ENCODE peak calls at places on chromosomes 1 and 21, in four cellular contexts. One of them, this sample, is unnamed.

GRCh38 chr1:34879230-34879629 is 19.7 kb upstream of the SMIM12 start:
- DNase-seq in thoracic aorta: no peak
- DNase-seq in stomach: no peak
- DNase-seq in fibroblast of pulmonary artery: no peak
- DNase-seq in this sample: no peak

GRCh38 chr1:41901551-41901950 is 17.2 kb downstream of the HIVEP3 start:
- DNase-seq in thoracic aorta: no peak
- DNase-seq in stomach: no peak
- DNase-seq in fibroblast of pulmonary artery: no peak
- DNase-seq in this sample: no peak

GRCh38 chr1:150404465-150404864 is 40.5 kb downstream of the RPRD2 start:
- DNase-seq in thoracic aorta: no peak
- DNase-seq in stomach: no peak
- DNase-seq in fibroblast of pulmonary artery: no peak
- DNase-seq in this sample: no peak

GRCh38 chr1:183432548-183432875 is 14.3 kb upstream of the NMNAT2 start:
- DNase-seq in thoracic aorta: no peak
- DNase-seq in stomach: no peak
- DNase-seq in fibroblast of pulmonary artery: no peak
- DNase-seq in this sample: no peak

GRCh38 chr1:72524021-72524420 is 241.7 kb upstream of the NEGR1 start:
- DNase-seq in thoracic aorta: no peak
- DNase-seq in stomach: no peak
- DNase-seq in fibroblast of pulmonary artery: no peak
- DNase-seq in this sample: no peak

GRCh38 chr21:28723666-28724065 is 269.0 kb downstream of the LTN1 start:
- DNase-seq in thoracic aorta: no peak
- DNase-seq in stomach: no peak
- DNase-seq in fibroblast of pulmonary artery: no peak
- DNase-seq in this sample: no peak

GRCh38 chr1:47479664-47480063 is 41.8 kb downstream of the FOXD2 start:
- DNase-seq in thoracic aorta: no peak
- DNase-seq in stomach: no peak
- DNase-seq in fibroblast of pulmonary artery: no peak
- DNase-seq in this sample: no peak

GRCh38 chr1:230849451-230850194 is 18.7 kb downstream of the C1orf198 start:
- DNase-seq in thoracic aorta: peak
- DNase-seq in stomach: no peak
- DNase-seq in fibroblast of pulmonary artery: peak
- DNase-seq in this sample: peak

GRCh38 chr1:226737819-226738420 is 1.2 kb downstream of the ITPKB start:
- DNase-seq in thoracic aorta: no peak
- DNase-seq in stomach: peak
- DNase-seq in fibroblast of pulmonary artery: peak
- DNase-seq in this sample: peak

GRCh38 chr1:2474104-2474787 is 1.8 kb upstream of the PLCH2 start:
- DNase-seq in thoracic aorta: no peak
- DNase-seq in stomach: no peak
- DNase-seq in fibroblast of pulmonary artery: no peak
- DNase-seq in this sample: no peak

DNA sequence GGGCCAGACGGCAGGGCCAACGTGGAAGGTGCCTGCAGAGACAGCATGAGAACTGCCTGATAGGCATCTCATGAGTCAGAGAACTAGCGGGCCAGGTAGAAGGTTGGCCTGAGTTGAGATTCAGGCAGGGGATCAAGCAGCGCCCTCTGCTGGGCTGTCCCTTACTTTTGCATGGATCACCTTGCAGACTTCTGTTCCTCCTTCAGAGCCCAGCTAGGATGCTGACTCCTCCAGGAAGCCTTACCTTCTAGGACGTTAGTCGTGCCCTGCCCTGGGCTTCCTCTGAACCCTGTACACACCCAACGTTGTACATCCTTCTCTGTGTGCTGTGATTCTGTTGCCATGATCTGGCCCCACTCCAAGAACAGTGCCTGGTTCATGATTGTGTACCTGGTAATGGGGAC is 231.3 kb upstream of the VAMP3 start:
- DNase-seq in thoracic aorta: no peak
- DNase-seq in stomach: peak
- DNase-seq in fibroblast of pulmonary artery: no peak
- DNase-seq in this sample: no peak
- TF ChIP-seq CTCF in thoracic aorta: no peak
- TF ChIP-seq CTCF in stomach: peak
- TF ChIP-seq CTCF in fibroblast of pulmonary artery: peak
- TF ChIP-seq CTCF in this sample: no peak

GRCh38 chr1:22387888-22388564 is 63.6 kb upstream of the ZBTB40 start:
- DNase-seq in thoracic aorta: no peak
- DNase-seq in stomach: no peak
- DNase-seq in fibroblast of pulmonary artery: peak
- DNase-seq in this sample: no peak
- TF ChIP-seq CTCF in thoracic aorta: no peak
- TF ChIP-seq CTCF in stomach: no peak
- TF ChIP-seq CTCF in fibroblast of pulmonary artery: no peak
- TF ChIP-seq CTCF in this sample: no peak

GRCh38 chr1:31938184-31938975 is at the start of gene PTP4A2:
- DNase-seq in thoracic aorta: peak
- DNase-seq in stomach: peak
- DNase-seq in fibroblast of pulmonary artery: peak
- DNase-seq in this sample: peak

GRCh38 chr1:31936278-31936965 is 1.7 kb downstream of the PTP4A2 start:
- DNase-seq in thoracic aorta: no peak
- DNase-seq in stomach: no peak
- DNase-seq in fibroblast of pulmonary artery: no peak
- DNase-seq in this sample: no peak

GRCh38 chr1:31937300-31938183 is 626 bp downstream of the PTP4A2 start:
- DNase-seq in thoracic aorta: peak
- DNase-seq in stomach: peak
- DNase-seq in fibroblast of pulmonary artery: peak
- DNase-seq in this sample: peak

GRCh38 chr1:31936966-31937299 is 1.2 kb downstream of the PTP4A2 start:
- DNase-seq in thoracic aorta: no peak
- DNase-seq in stomach: no peak
- DNase-seq in fibroblast of pulmonary artery: no peak
- DNase-seq in this sample: no peak

GRCh38 chr1:31939484-31940329 is 1.5 kb upstream of the PTP4A2 start:
- DNase-seq in thoracic aorta: no peak
- DNase-seq in stomach: peak
- DNase-seq in fibroblast of pulmonary artery: peak
- DNase-seq in this sample: no peak
- TF ChIP-seq CTCF in thoracic aorta: no peak
- TF ChIP-seq CTCF in stomach: peak
- TF ChIP-seq CTCF in fibroblast of pulmonary artery: peak
- TF ChIP-seq CTCF in this sample: peak

GRCh38 chr1:234885601-234886000 is 243.0 kb downstream of the TOMM20 start:
- DNase-seq in thoracic aorta: no peak
- DNase-seq in stomach: no peak
- DNase-seq in fibroblast of pulmonary artery: no peak
- DNase-seq in this sample: no peak

GRCh38 chr1:234884701-234885100 is 243.9 kb downstream of the TOMM20 start:
- DNase-seq in thoracic aorta: no peak
- DNase-seq in stomach: no peak
- DNase-seq in fibroblast of pulmonary artery: no peak
- DNase-seq in this sample: no peak

GRCh38 chr1:234884006-234884405 is 244.6 kb downstream of the TOMM20 start:
- DNase-seq in thoracic aorta: no peak
- DNase-seq in stomach: no peak
- DNase-seq in fibroblast of pulmonary artery: no peak
- DNase-seq in this sample: no peak

GRCh38 chr1:234881893-234882771 is 246.5 kb downstream of the TOMM20 start:
- DNase-seq in thoracic aorta: no peak
- DNase-seq in stomach: no peak
- DNase-seq in fibroblast of pulmonary artery: no peak
- DNase-seq in this sample: no peak

GRCh38 chr1:234882898-234883297 is 245.7 kb downstream of the TOMM20 start:
- DNase-seq in thoracic aorta: no peak
- DNase-seq in stomach: no peak
- DNase-seq in fibroblast of pulmonary artery: no peak
- DNase-seq in this sample: no peak
- TF ChIP-seq CTCF in thoracic aorta: no peak
- TF ChIP-seq CTCF in stomach: no peak
- TF ChIP-seq CTCF in fibroblast of pulmonary artery: no peak
- TF ChIP-seq CTCF in this sample: no peak

GRCh38 chr21:25551548-25551947 is 55.7 kb downstream of the MRPL39 start:
- DNase-seq in thoracic aorta: no peak
- DNase-seq in stomach: no peak
- DNase-seq in fibroblast of pulmonary artery: no peak
- DNase-seq in this sample: no peak
- TF ChIP-seq CTCF in thoracic aorta: no peak
- TF ChIP-seq CTCF in stomach: no peak
- TF ChIP-seq CTCF in fibroblast of pulmonary artery: no peak
- TF ChIP-seq CTCF in this sample: no peak

DNA sequence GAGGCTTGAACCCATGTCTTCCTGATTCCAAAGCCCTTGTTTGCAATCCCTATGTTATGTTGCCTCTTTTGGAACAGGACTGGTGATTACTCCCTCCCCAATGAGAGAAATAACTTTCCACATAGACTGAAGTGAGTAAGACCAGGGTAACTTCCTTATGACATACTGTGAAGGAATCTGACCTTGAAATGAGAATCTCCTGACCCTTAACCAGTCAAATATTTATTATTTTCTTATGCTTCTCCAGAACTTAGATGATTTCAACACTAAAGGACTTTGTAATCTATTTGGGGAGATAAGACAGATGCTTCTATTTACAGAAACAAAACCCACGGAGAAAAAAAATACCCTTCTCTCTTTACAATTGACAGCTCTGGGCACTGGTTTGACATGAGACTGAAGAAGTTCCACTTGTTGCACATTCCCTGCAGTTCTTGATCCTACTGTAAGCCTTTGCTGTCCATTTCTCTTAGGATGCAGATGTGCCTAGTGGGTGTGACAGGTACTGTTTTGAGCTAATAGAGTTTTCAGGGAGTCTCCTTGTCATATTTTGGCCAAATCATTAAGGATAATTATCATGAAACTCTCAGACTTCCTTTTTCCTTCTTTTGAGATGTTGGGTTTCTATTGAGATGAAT is 3.9 kb upstream of the RPTN start:
- DNase-seq in thoracic aorta: no peak
- DNase-seq in stomach: no peak
- DNase-seq in fibroblast of pulmonary artery: peak
- DNase-seq in this sample: no peak
- TF ChIP-seq CTCF in thoracic aorta: no peak
- TF ChIP-seq CTCF in stomach: no peak
- TF ChIP-seq CTCF in fibroblast of pulmonary artery: no peak
- TF ChIP-seq CTCF in this sample: no peak

DNA sequence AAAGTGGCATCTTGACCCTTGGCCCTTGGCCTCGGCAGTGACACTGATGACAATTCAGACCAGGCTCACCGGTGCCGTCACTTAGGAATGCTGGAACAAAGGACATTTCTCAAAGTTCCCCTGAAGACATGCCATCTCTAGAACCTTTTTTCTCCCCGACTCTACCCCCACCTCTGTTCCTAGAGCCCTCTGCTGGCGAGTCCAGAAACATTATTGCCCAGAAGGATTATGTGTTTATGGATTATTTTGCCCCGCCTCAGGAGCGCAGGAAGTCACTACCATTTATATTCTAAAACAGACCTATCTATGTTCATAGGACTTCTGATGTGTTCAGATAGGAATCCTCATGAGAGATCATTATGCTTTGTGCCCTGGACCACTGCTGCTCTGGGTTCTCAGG is 12.6 kb upstream of the SHISA4 start:
- DNase-seq in thoracic aorta: no peak
- DNase-seq in stomach: no peak
- DNase-seq in fibroblast of pulmonary artery: peak
- DNase-seq in this sample: no peak
- TF ChIP-seq CTCF in thoracic aorta: peak
- TF ChIP-seq CTCF in stomach: no peak
- TF ChIP-seq CTCF in fibroblast of pulmonary artery: peak
- TF ChIP-seq CTCF in this sample: peak

GRCh38 chr1:239856924-239857323 is 234.8 kb upstream of the FMN2 start:
- DNase-seq in thoracic aorta: no peak
- DNase-seq in stomach: no peak
- DNase-seq in fibroblast of pulmonary artery: no peak
- DNase-seq in this sample: no peak
- TF ChIP-seq CTCF in thoracic aorta: no peak
- TF ChIP-seq CTCF in stomach: no peak
- TF ChIP-seq CTCF in fibroblast of pulmonary artery: no peak
- TF ChIP-seq CTCF in this sample: no peak

This sample was measured in ascending aorta.